ENCODE peak calls at places on chromosomes 5 and 9, in nine cellular contexts. R is A549, B is transverse colon, A is body of pancreas, M is ovary, E is H1, J is prostate gland, S is endothelial cell of umbilical vein, O is spleen. F is an unnamed sample.

GRCh38 chr5:139925650-139926640 is 117.2 kb downstream of the NRG2 start:
- DNase-seq in R (no peak), B (no peak), A (no peak), M (no peak), E (peak; percentile 38), J (no peak), S (no peak), O (no peak), F (no peak)

GRCh38 chr9:101832464-101832863 is 94.0 kb upstream of the GRIN3A start:
- DNase-seq in R (no peak), B (peak; percentile 8), A (no peak), M (no peak), E (no peak), J (no peak), S (no peak), O (no peak), F (no peak)

GRCh38 chr5:129619782-129620181 is 128.1 kb upstream of the MINAR2 start:
- DNase-seq in R (no peak), B (no peak), A (no peak), M (no peak), E (no peak), J (no peak), S (no peak), O (no peak), F (no peak)

GRCh38 chr5:66877843-66878242 is 281.6 kb downstream of the MAST4 start:
- DNase-seq in R (peak; percentile 7), B (no peak), A (no peak), M (no peak), E (no peak), J (no peak), S (peak; percentile 68), O (no peak), F (no peak)

GRCh38 chr5:33180900-33181299 is 259.9 kb upstream of the TARS1 start:
- DNase-seq in R (peak; percentile 3), B (no peak), A (no peak), M (no peak), E (no peak), J (no peak), S (peak; percentile 4), O (no peak), F (no peak)

GRCh38 chr5:166977916-166978434 is 1313.5 kb upstream of the WWC1 start:
- DNase-seq in R (no peak), B (no peak), A (no peak), M (no peak), E (no peak), J (no peak), S (no peak), O (no peak), F (no peak)

GRCh38 chr5:39624268-39624886 is 199.6 kb upstream of the DAB2 start:
- DNase-seq in R (no peak), B (peak; percentile 77), A (peak; percentile 74), M (no peak), E (no peak), J (peak; percentile 41), S (no peak), O (no peak), F (no peak)

GRCh38 chr5:119287547-119288073 is 68.2 kb upstream of the TNFAIP8 start:
- DNase-seq in R (no peak), B (no peak), A (no peak), M (no peak), E (no peak), J (no peak), S (peak; percentile 33), O (no peak), F (no peak)

GRCh38 chr9:136855461-136856077 is 3.4 kb downstream of the MAMDC4 start:
- DNase-seq in R (no peak), B (no peak), A (peak; percentile 14), M (peak; percentile 24), E (peak; percentile 53), J (no peak), S (no peak), O (peak; percentile 78), F (no peak)

GRCh38 chr9:115154969-115155534 is 37.1 kb upstream of the TNC start:
- DNase-seq in R (no peak), B (no peak), A (no peak), M (no peak), E (no peak), J (no peak), S (no peak), O (no peak), F (no peak)

GRCh38 chr9:133750927-133751649 is 12.9 kb upstream of the SARDH start:
- DNase-seq in R (no peak), B (no peak), A (no peak), M (no peak), E (peak; percentile 33), J (no peak), S (no peak), O (no peak), F (no peak)

GRCh38 chr9:113950195-113951031 is 74.3 kb downstream of the ZNF618 start:
- DNase-seq in R (no peak), B (no peak), A (no peak), M (no peak), E (peak; percentile 41), J (no peak), S (no peak), O (no peak), F (no peak)

GRCh38 chr5:131384616-131385214 is 120.9 kb downstream of the CDC42SE2 start:
- DNase-seq in R (no peak), B (no peak), A (no peak), M (no peak), E (no peak), J (no peak), S (no peak), O (no peak), F (no peak)

GRCh38 chr9:4922730-4923129 is 62.3 kb upstream of the JAK2 start:
- DNase-seq in R (no peak), B (no peak), A (no peak), M (no peak), E (no peak), J (no peak), S (no peak), O (no peak), F (no peak)

GRCh38 chr9:127925959-127926949 is 4.3 kb downstream of the PIP5KL1 start:
- DNase-seq in R (no peak), B (no peak), A (no peak), M (no peak), E (no peak), J (no peak), S (no peak), O (no peak), F (no peak)

GRCh38 chr9:127926961-127927456 is 3.6 kb downstream of the PIP5KL1 start:
- DNase-seq in R (no peak), B (no peak), A (no peak), M (no peak), E (no peak), J (no peak), S (no peak), O (no peak), F (no peak)

GRCh38 chr9:127928232-127929043 is 2.1 kb downstream of the PIP5KL1 start:
- DNase-seq in R (no peak), B (no peak), A (no peak), M (no peak), E (no peak), J (no peak), S (no peak), O (no peak), F (no peak)

GRCh38 chr9:127929044-127929979 is 1.3 kb downstream of the PIP5KL1 start:
- DNase-seq in R (no peak), B (no peak), A (no peak), M (no peak), E (no peak), J (no peak), S (no peak), O (no peak), F (no peak)

GRCh38 chr9:127927457-127928231 is 2.9 kb downstream of the PIP5KL1 start:
- DNase-seq in R (no peak), B (peak; percentile 84), A (peak; percentile 76), M (peak; percentile 32), E (peak; percentile 88), J (peak; percentile 63), S (no peak), O (no peak), F (no peak)
- TF ChIP-seq POLR2A in R (no peak), B (no peak), A (no peak), M (no peak), E (no peak), J (no peak), S (no peak), O (no peak), F (no peak)

DNA sequence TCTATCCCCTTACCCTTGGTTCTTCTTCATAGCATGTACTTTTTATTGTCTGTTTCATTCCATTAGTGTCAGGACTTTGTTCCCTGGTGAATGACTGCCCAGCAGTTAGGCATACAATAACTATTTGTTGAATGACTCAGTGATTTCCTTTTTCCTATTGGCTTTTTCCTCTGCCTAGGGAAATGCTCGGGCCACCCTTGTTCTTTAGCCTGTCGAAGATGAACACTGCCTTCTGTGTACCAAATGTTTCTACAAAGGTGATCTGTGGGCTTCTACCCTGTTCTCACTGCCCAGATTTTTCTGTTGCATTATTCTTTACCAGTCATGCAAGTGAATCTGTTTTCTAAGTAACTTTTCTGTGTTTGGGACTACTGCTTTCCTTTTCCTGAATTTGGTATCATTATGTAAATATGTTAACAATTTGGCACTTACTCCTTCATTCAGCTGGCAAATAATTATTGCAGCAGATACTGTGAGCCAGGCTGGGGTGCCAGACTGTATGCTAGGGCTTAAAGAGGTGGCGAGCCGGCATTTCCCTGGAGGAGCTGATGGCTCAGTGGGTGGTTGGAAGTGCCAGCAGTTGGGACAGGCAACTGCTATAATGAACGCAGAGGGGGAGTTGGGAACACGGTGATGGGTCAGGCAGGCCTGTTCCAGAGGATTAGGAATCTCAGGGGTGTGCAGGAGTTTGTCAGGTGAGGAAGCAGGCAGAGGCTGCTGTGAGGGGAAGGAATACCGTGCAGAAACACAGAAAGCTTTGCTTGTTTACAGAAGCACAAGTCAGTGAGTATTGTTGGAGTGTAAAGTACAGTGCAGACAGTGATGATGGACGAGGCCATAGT is 30.6 kb downstream of the KDM4C start:
- DNase-seq in R (peak; percentile 84), B (peak; percentile 38), A (no peak), M (no peak), E (no peak), J (no peak), S (peak; percentile 86), O (no peak), F (no peak)
- H3K4me3 ChIP-seq in R (peak overlapping the region; percentile 33), B (no peak overlapping the region), A (no peak overlapping the region), M (no peak overlapping the region), E (no peak overlapping the region), J (no peak overlapping the region), S (peak overlapping the region; percentile 50), O (no peak overlapping the region), F (no peak overlapping the region)

GRCh38 chr5:158922816-158923215 is 176.9 kb downstream of the EBF1 start:
- DNase-seq in R (no peak), B (no peak), A (no peak), M (no peak), E (no peak), J (no peak), S (no peak), O (no peak), F (no peak)
- TF ChIP-seq CTCF in R (no peak), B (no peak), A (no peak), M (no peak), E (no peak), J (no peak), S (no peak), O (no peak), F (no peak)

DNA sequence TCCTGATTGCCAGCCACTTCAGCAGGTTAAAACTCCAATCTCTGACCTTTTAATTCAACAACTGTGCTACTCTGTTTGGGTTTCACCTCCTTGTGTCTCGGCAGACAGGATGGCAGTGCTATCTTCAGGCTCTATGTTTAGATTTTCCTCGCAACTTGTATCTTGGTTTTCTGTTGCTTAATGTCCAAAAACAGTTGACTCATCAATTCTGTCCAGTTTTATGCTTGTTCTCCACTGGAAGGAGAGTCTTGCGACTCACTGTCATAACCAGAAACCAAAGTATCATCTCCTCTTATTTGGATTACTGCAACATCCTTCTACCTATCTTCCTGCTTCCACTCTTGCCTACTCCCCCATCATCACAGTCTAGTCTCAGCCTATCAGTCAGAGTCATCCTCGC is 130.9 kb upstream of the ADAMTS16 start:
- DNase-seq in R (no peak), B (no peak), A (no peak), M (no peak), E (no peak), J (no peak), S (no peak), O (no peak), F (no peak)
- TF ChIP-seq POLR2A in R (no peak), B (no peak), A (no peak), M (no peak), E (no peak), J (no peak), S (no peak), O (no peak), F (no peak)